ENCODE peak calls at places on chromosomes 2 and 18, in nine cellular contexts. R is GM13977, L is HT1080, P is COLO829, O is activated T-cell treated with anti-CD3 and anti-CD28 coated beads for 24 hours, C is Karpas-422, W is Kasumi-1, G is fibroblast of the conjunctiva, Y is lung microvascular endothelial cell. A is an unnamed sample.

GRCh38 chr18:49277395-49278036 is 182.9 kb downstream of the DYM start:
- DNase-seq in R (no peak), L (peak), P (no peak), O (no peak), C (no peak), W (no peak), G (peak), Y (no peak), A (no peak)

GRCh38 chr2:47534179-47534919 is 131.4 kb downstream of the MSH2 start:
- DNase-seq in R (no peak), L (peak), P (peak), O (no peak), C (no peak), W (peak), G (peak), Y (peak), A (no peak)

GRCh38 chr18:60667016-60667415 is 294.4 kb upstream of the MC4R start:
- DNase-seq in R (no peak), L (no peak), P (no peak), O (no peak), C (no peak), W (no peak), G (no peak), Y (no peak), A (no peak)

GRCh38 chr2:227097495-227098161 is 66.4 kb downstream of the COL4A4 start:
- DNase-seq in R (no peak), L (no peak), P (no peak), O (no peak), C (no peak), W (no peak), G (no peak), Y (no peak), A (no peak)

GRCh38 chr18:29123706-29124530 is 947.0 kb upstream of the CDH2 start:
- DNase-seq in R (no peak), L (no peak), P (no peak), O (no peak), C (no peak), W (no peak), G (no peak), Y (peak), A (no peak)

GRCh38 chr2:173090291-173090877 is 14.7 kb downstream of the MAP3K20 start:
- DNase-seq in R (no peak), L (no peak), P (no peak), O (no peak), C (no peak), W (no peak), G (peak), Y (no peak), A (no peak)

GRCh38 chr18:67621025-67621713 is 104.6 kb upstream of the DSEL start:
- DNase-seq in R (no peak), L (no peak), P (no peak), O (no peak), C (no peak), W (no peak), G (no peak), Y (no peak), A (no peak)

GRCh38 chr2:174012347-174013309 is 47.5 kb upstream of the SP3 start:
- DNase-seq in R (no peak), L (no peak), P (no peak), O (peak), C (no peak), W (no peak), G (no peak), Y (peak), A (peak)

GRCh38 chr2:117917223-117917917 is 96.5 kb downstream of the CCDC93 start:
- DNase-seq in R (no peak), L (no peak), P (no peak), O (no peak), C (peak), W (peak), G (no peak), Y (peak), A (no peak)

GRCh38 chr2:44535376-44535775 is 173.6 kb downstream of the CAMKMT start:
- DNase-seq in R (no peak), L (no peak), P (no peak), O (no peak), C (no peak), W (no peak), G (no peak), Y (no peak), A (no peak)

GRCh38 chr2:148954536-148954935 is 79.5 kb downstream of the KIF5C start:
- DNase-seq in R (no peak), L (no peak), P (no peak), O (no peak), C (no peak), W (no peak), G (no peak), Y (no peak), A (no peak)

GRCh38 chr18:31950620-31951019 is 7.7 kb upstream of the TRAPPC8 start:
- DNase-seq in R (no peak), L (no peak), P (no peak), O (no peak), C (peak), W (no peak), G (no peak), Y (no peak), A (no peak)

GRCh38 chr2:191927319-191927867 is 80.5 kb upstream of the CAVIN2 start:
- DNase-seq in R (no peak), L (peak), P (peak), O (no peak), C (no peak), W (no peak), G (peak), Y (peak), A (no peak)

GRCh38 chr2:2647156-2647555 is 316.1 kb upstream of the MYT1L start:
- DNase-seq in R (no peak), L (peak), P (no peak), O (no peak), C (no peak), W (no peak), G (no peak), Y (no peak), A (no peak)